ENCODE peak calls at places on chromosome 14, in seven cellular contexts. F is transverse colon, Q is stomach, L is uterus, K is Peyer's patch, M is tibial nerve, A is A549. W is an unnamed sample.

GRCh38 chr14:81143793-81144192 is 77.0 kb downstream of the GTF2A1 start:
- DNase-seq in F (no peak), L (no peak), M (no peak), K (no peak), Q (no peak), A (no peak), W (no peak)

GRCh38 chr14:32009221-32009620 is 67.9 kb upstream of the ARHGAP5 start:
- DNase-seq in L (no peak), M (no peak), A (no peak), F (no peak), K (no peak), Q (no peak), W (no peak)

GRCh38 chr14:74591394-74591793 is 20.6 kb downstream of the LTBP2 start:
- DNase-seq in M (no peak), K (no peak), F (no peak), A (no peak), Q (no peak), L (no peak), W (no peak)

GRCh38 chr14:24051789-24052655 is at the start of gene CARMIL3:
- DNase-seq in F (peak), K (peak), A (peak), Q (peak), M (no peak), L (peak), W (peak)

GRCh38 chr14:32900602-32901001 is 38.1 kb upstream of the NPAS3 start:
- DNase-seq in F (no peak), K (no peak), Q (no peak), A (no peak), M (no peak), L (no peak), W (no peak)

GRCh38 chr14:55071051-55071450 is 19.6 kb downstream of the MAPK1IP1L start:
- DNase-seq in F (no peak), L (no peak), K (no peak), Q (no peak), M (no peak), A (no peak), W (no peak)

GRCh38 chr14:22850944-22851790 is 14.8 kb downstream of the MMP14 start:
- DNase-seq in F (peak), Q (peak), K (no peak), A (no peak), L (peak), M (peak), W (peak)

GRCh38 chr14:91139776-91140175 is 25.9 kb downstream of the DGLUCY start:
- DNase-seq in Q (no peak), L (no peak), M (no peak), A (no peak), F (no peak), K (no peak), W (no peak)

GRCh38 chr14:91367173-91368171 is 50.1 kb downstream of the CCDC88C start:
- DNase-seq in K (peak), L (no peak), Q (peak), M (no peak), F (peak), A (peak), W (no peak)

GRCh38 chr14:69876848-69877306 is 2.3 kb upstream of the SMOC1 start:
- DNase-seq in K (no peak), L (no peak), M (no peak), F (no peak), A (no peak), Q (no peak), W (no peak)

GRCh38 chr14:84144166-84144565 is 1385.8 kb upstream of the FLRT2 start:
- DNase-seq in A (no peak), K (no peak), L (no peak), F (no peak), Q (no peak), M (no peak), W (no peak)

GRCh38 chr14:52015411-52016030 is 26.2 kb downstream of the RTRAF start:
- DNase-seq in L (no peak), Q (peak), F (no peak), M (no peak), K (no peak), A (peak), W (no peak)

GRCh38 chr14:73851567-73852382 is at the start of gene PTGR2:
- DNase-seq in Q (peak), A (peak), K (peak), L (peak), M (peak), F (peak), W (peak)

GRCh38 chr14:52110441-52111086 is 41.7 kb upstream of the NID2 start:
- DNase-seq in Q (no peak), M (no peak), F (no peak), L (no peak), K (no peak), A (peak), W (no peak)

GRCh38 chr14:88804035-88804434 is 11.3 kb upstream of the EML5 start:
- DNase-seq in K (no peak), A (no peak), M (no peak), L (no peak), Q (no peak), F (no peak), W (no peak)

GRCh38 chr14:22735096-22735495 is 31.4 kb upstream of the OXA1L start:
- DNase-seq in K (no peak), F (no peak), M (no peak), L (no peak), Q (no peak), A (no peak), W (no peak)

GRCh38 chr14:65560340-65561027 is 148.0 kb downstream of the FUT8 start:
- DNase-seq in Q (no peak), L (no peak), K (no peak), M (no peak), F (no peak), A (no peak), W (no peak)

GRCh38 chr14:52048641-52049204 is 20.1 kb downstream of the NID2 start:
- DNase-seq in A (no peak), F (no peak), M (peak), Q (no peak), K (no peak), L (peak), W (no peak)

GRCh38 chr14:47921133-47921532 is 245.7 kb upstream of the MDGA2 start:
- DNase-seq in M (no peak), F (no peak), Q (no peak), L (no peak), A (no peak), K (no peak), W (no peak)

GRCh38 chr14:20801726-20802125 is 918 bp downstream of the RNASE1 start:
- DNase-seq in A (no peak), Q (peak), M (no peak), L (no peak), K (no peak), F (peak), W (no peak)
- TF ChIP-seq CTCF in A (no peak), Q (no peak), M (no peak), L (no peak), K (no peak), F (no peak), W (no peak)

GRCh38 chr14:28766505-28767238 is at the start of gene FOXG1:
- DNase-seq in A (peak), F (no peak), K (no peak), Q (no peak), M (no peak), L (no peak), W (no peak)
- TF ChIP-seq POLR2A in A (no peak), F (no peak), K (no peak), Q (no peak), M (no peak), L (no peak), W (no peak)

GRCh38 chr14:105087963-105088811 is 23.0 kb upstream of the GPR132 start:
- DNase-seq in L (peak), F (peak), Q (peak), A (peak), K (peak), M (no peak), W (no peak)

GRCh38 chr14:105086833-105087307 is 21.6 kb upstream of the GPR132 start:
- DNase-seq in F (peak), L (peak), A (peak), K (peak), Q (peak), M (peak), W (no peak)

GRCh38 chr14:105085766-105086165 is 20.5 kb upstream of the GPR132 start:
- DNase-seq in A (no peak), M (no peak), K (peak), L (no peak), Q (peak), F (no peak), W (no peak)

GRCh38 chr14:105088812-105089745 is 23.8 kb upstream of the GPR132 start:
- DNase-seq in F (no peak), Q (peak), M (no peak), L (no peak), A (peak), K (peak), W (no peak)

GRCh38 chr14:105087308-105087962 is 22.2 kb upstream of the GPR132 start:
- DNase-seq in A (peak), F (no peak), K (peak), Q (peak), L (peak), M (no peak), W (no peak)
- H3K4me3 ChIP-seq in A (peak), F (peak), K (peak), Q (peak), L (peak), M (peak), W (peak)

GRCh38 chr14:99937475-99938244 is 127.6 kb upstream of the EVL start:
- DNase-seq in M (no peak), K (no peak), L (no peak), A (no peak), F (peak), Q (no peak), W (no peak)

GRCh38 chr14:99936056-99936455 is 129.2 kb upstream of the EVL start:
- DNase-seq in L (no peak), K (no peak), F (no peak), A (no peak), M (no peak), Q (no peak), W (no peak)

GRCh38 chr14:99938376-99938775 is 126.8 kb upstream of the EVL start:
- DNase-seq in L (no peak), A (no peak), K (no peak), Q (no peak), M (no peak), F (no peak), W (no peak)

GRCh38 chr14:99938896-99939295 is 126.3 kb upstream of the EVL start:
- DNase-seq in K (no peak), F (no peak), L (no peak), A (no peak), M (no peak), Q (no peak), W (peak)

GRCh38 chr14:99936738-99937474 is 128.3 kb upstream of the EVL start:
- DNase-seq in F (no peak), L (no peak), Q (no peak), K (no peak), M (no peak), A (no peak), W (no peak)
- TF ChIP-seq CTCF in F (no peak), L (no peak), Q (no peak), K (no peak), M (no peak), A (no peak), W (no peak)

DNA sequence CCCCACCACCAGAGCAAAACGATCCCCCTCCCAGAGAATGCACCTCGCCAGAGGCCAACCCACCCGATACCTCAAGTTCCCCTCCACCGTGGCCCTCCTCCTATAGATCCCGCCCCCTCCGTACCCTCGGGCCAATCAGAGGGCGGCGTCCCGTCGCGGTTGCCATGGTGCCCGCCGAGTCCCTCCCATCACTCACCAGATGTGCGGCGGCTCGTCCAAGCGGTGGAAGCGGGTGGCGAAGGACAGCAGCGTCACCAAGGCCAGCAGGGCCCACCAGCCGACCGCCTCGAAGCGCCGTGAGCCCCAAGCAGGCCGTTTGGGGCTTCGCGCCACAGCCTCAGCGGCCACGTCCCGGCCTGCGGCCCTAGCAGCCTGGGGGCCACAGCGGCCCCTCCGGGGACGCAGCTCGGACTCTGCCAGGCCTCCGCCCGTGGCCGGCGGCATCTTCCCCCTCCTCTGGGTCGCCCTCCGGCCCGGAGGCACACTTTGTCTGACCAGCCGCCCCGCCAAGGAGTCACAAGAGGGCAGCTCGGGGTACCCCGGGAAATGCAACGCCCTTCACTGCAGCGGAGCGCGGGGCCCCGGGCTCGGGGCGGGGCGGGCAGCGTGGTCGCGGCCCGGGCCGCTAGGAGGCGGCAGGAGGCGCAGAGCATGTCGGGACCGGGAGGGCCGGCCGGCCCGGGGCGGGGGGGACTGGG is at the start of gene POMT2:
- DNase-seq in K (peak), Q (peak), L (peak), M (peak), F (peak), A (peak), W (peak)
- TF ChIP-seq POLR2A in K (peak), Q (no peak), L (no peak), M (peak), F (peak), A (peak), W (no peak)

DNA sequence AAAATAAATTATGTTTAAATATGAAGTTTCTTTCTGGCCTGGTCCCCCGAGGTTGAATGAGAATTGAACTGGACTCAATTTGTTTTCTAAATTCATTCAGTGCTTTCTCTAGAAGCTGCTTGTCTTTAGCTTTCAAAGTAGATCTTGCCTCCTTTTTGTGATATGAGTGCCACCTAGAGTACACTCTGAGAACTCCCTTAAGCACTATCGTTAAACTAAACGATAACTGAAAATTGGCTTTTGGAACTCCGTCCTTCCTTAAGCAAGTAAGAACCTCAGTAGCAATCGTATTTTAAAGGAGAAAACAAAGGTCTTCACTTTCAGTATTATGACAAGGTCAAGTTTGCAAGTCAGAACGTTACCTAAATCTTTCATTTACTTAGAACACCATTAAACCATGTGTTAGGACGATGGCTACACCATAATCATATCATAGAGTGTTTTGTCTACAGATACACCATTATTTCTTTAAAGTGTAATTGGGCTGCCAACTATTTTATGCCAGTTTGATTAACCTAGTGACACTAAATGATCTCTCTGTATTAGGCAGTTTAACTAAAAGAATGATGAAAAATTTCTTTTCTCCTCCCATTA is 364.8 kb downstream of the SNAPC1 start:
- DNase-seq in F (no peak), Q (no peak), M (no peak), A (peak), K (no peak), L (no peak), W (no peak)
- H3K4me3 ChIP-seq in F (no peak), Q (no peak), M (no peak), A (no peak), K (no peak), L (no peak), W (no peak)

GRCh38 chr14:92670967-92671366 is 77.5 kb downstream of the LGMN start:
- DNase-seq in L (no peak), A (no peak), F (no peak), M (no peak), Q (no peak), K (no peak), W (no peak)

GRCh38 chr14:92673601-92674000 is 74.8 kb downstream of the LGMN start:
- DNase-seq in F (no peak), L (no peak), Q (no peak), K (no peak), M (no peak), A (no peak), W (no peak)

GRCh38 chr14:92666251-92666650 is 82.2 kb downstream of the LGMN start:
- DNase-seq in A (no peak), K (no peak), L (no peak), M (no peak), Q (no peak), F (no peak), W (no peak)

GRCh38 chr14:92668266-92668973 is 80.0 kb downstream of the LGMN start:
- DNase-seq in F (no peak), M (no peak), A (no peak), K (no peak), L (no peak), Q (no peak), W (no peak)

GRCh38 chr14:92670177-92670576 is 78.2 kb downstream of the LGMN start:
- DNase-seq in A (peak), Q (no peak), L (no peak), M (no peak), F (no peak), K (no peak), W (no peak)
- TF ChIP-seq CTCF in A (no peak), Q (no peak), L (no peak), M (no peak), F (no peak), K (no peak), W (no peak)

GRCh38 chr14:62030387-62030786 is 268.2 kb downstream of the SNAPC1 start:
- DNase-seq in M (no peak), L (no peak), A (no peak), Q (no peak), F (no peak), K (no peak), W (no peak)

GRCh38 chr14:62031504-62031903 is 269.3 kb downstream of the SNAPC1 start:
- DNase-seq in Q (no peak), M (no peak), L (no peak), K (no peak), A (no peak), F (no peak), W (no peak)

GRCh38 chr14:62029569-62029924 is 267.3 kb downstream of the SNAPC1 start:
- DNase-seq in K (no peak), Q (no peak), A (no peak), F (no peak), L (no peak), M (no peak), W (no peak)

GRCh38 chr14:62027958-62028357 is 265.7 kb downstream of the SNAPC1 start:
- DNase-seq in F (no peak), L (no peak), A (no peak), M (no peak), K (no peak), Q (no peak), W (no peak)
- TF ChIP-seq POLR2A in F (no peak), L (no peak), A (no peak), M (no peak), K (no peak), Q (no peak), W (no peak)

GRCh38 chr14:34623506-34623905 is 6.4 kb downstream of the SNX6 start:
- DNase-seq in K (no peak), L (no peak), Q (no peak), M (no peak), F (no peak), A (no peak), W (no peak)
- H3K4me3 ChIP-seq in K (no peak), L (no peak), Q (no peak), M (no peak), F (no peak), A (no peak), W (no peak)